ENCODE peak calls at places on chromosomes 5 and 9, in six cellular contexts. C is IMR-90, I is H1, F is H9, J is neuronal stem cell, A is trophoblast cell. U is an unnamed sample.

GRCh38 chr5:143977891-143978448 is 166.0 kb downstream of the HMHB1 start:
- DNase-seq in J (no peak), F (no peak), I (no peak), C (no peak), A (peak), U (no peak)

GRCh38 chr5:6378128-6379023 is at the start of gene MED10:
- DNase-seq in C (peak), A (peak), F (peak), J (peak), I (peak), U (peak)

GRCh38 chr5:81006955-81007636 is 46.9 kb downstream of the RASGRF2 start:
- DNase-seq in F (no peak), C (no peak), J (no peak), I (no peak), A (no peak), U (no peak)

GRCh38 chr9:114025196-114025753 is 52.8 kb downstream of the AMBP start:
- DNase-seq in A (no peak), I (peak), F (peak), C (no peak), J (no peak), U (no peak)

GRCh38 chr9:134928796-134929559 is 11.3 kb upstream of the FCN1 start:
- DNase-seq in C (no peak), I (no peak), F (no peak), J (no peak), A (no peak), U (no peak)

GRCh38 chr5:59712836-59713487 is 180.6 kb downstream of the PDE4D start:
- DNase-seq in J (peak), C (no peak), F (no peak), A (no peak), I (no peak), U (no peak)

GRCh38 chr9:123438321-123438720 is 82.3 kb downstream of the CRB2 start:
- DNase-seq in J (peak), I (no peak), A (no peak), F (peak), C (peak), U (peak)

GRCh38 chr9:106286249-106286648 is 576.7 kb upstream of the ZNF462 start:
- DNase-seq in J (peak), F (peak), C (no peak), A (no peak), I (no peak), U (peak)

GRCh38 chr9:137556069-137556838 is 4.6 kb downstream of the MRPL41 start:
- DNase-seq in C (no peak), A (no peak), F (no peak), J (no peak), I (no peak), U (no peak)

GRCh38 chr9:274101-274500 is 59.4 kb downstream of the DOCK8 start:
- DNase-seq in J (no peak), I (no peak), A (no peak), C (no peak), F (no peak), U (no peak)
- H3K14ac ChIP-seq in J (no peak), I (no peak), A (no peak), C (no peak), F (no peak), U (no peak)

GRCh38 chr5:17402291-17403121 is 95.5 kb upstream of the TAF11L2 start:
- DNase-seq in A (peak), J (no peak), F (no peak), C (no peak), I (peak), U (no peak)
- H2BK5ac ChIP-seq in A (peak), J (no peak), F (no peak), C (no peak), I (peak), U (no peak)

DNA sequence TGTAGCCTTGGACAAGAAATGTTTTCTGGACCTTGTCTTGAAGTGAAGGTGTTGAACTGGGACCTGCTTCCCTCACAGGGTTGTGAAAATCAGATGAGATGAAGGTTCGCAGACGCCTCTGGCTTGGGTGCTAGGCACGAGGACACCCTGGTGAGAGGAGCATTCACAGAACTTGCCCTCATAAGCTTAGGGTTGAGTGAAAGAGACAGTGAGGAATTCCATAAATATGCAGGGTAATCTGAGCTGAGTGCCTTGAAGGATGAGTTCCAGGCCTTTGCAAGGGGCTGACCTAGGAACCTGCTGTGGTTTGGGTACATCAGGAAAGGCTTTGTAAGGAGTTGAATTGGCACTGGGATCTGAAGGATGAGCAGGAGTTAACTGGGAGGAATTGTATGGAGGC is 75.7 kb upstream of the SAP30L start:
- DNase-seq in J (no peak), C (peak), F (no peak), A (peak), I (no peak), U (peak)
- H2AK5ac ChIP-seq in J (no peak), C (peak), F (no peak), A (no peak), I (no peak), U (peak)

DNA sequence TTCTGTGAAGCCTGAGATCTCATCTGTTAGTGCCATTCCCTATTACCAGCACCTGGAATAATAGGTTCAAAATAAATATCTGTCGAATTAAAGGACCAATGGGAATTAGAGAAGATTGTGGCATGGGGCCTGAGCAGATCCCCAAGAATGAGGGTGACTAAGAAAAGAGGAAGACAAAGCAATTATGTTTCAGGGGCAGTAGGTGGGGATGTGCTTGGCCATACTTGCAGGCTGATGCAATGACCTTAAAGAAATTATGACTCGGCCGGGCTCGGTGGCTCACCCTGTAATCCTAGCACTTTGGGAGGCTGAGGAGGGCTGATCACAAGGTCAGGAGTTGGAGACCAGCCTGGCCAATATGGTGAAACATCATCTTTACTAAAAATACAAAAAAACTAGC is 562.8 kb downstream of the PTPRD start:
- DNase-seq in C (peak), F (no peak), A (no peak), J (no peak), I (no peak), U (peak)
- H3K14ac ChIP-seq in C (no peak), F (no peak), A (no peak), J (no peak), I (no peak), U (no peak)

DNA sequence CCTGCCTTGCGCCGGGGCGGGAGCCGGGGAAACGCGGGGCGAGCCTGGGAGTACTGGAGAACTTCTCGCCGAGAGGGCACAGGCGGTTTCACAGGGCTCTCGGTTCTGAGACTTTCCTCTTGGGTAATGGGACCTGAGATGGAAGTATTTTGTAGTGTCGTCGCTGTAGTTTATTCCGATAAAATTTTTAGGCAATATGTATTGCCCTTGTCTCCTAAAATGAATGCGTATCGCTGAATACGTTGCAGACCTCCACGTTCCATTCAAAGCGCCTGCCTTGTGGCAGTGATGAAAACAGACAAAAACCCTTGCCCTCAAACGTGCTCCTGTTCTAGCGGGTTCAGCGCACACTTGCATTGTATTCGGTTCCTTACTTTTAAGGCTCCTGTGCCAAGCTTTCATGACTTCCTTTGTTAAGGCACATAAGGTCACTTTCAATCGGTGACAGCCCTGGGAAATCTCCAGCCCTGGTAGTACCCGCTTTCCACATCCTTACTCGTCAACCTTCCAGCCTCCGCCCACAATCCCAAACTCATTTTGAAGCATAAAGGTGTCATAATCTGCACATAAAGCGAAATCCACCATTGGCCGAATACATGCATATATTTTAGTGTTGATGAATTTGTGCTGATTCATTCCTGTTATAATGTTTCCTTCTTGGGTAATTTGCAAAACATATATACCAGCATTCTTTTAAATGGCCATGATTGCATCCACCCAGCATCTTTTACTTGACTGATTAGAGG is 694 bp downstream of the RMI1 start:
- DNase-seq in C (peak), I (no peak), A (peak), F (no peak), J (no peak), U (peak)
- H2BK5ac ChIP-seq in C (peak), I (peak), A (peak), F (peak), J (peak), U (peak)

DNA sequence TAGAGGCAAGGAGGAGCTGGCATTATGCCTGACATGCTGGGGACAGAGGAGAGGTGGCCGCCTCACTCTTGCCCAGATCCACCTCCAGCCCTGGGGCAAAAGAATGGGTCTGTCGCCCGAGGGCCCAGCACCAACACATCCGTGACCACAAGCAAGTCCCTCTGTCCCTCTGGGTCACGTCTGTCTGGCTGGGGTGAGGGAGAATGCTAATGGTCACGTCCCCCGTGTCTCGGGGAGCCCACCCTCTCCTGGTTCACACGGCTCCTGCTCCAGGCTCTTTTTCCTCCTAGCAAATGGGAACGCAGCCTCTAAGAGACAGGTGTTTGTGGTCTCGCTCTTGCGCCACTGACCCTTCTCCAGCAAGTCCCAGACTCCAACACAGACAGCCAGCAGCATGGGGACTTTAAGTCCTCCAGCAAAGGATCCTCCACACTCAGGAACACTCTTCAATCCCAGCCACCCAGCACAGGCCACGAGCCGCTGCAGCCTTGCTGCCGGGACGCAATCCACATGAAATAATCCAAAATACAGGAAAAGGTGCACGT is 4.1 kb downstream of the ENG start:
- DNase-seq in J (no peak), I (no peak), A (peak), C (no peak), F (no peak), U (no peak)
- H2AK5ac ChIP-seq in J (peak), I (no peak), A (peak), C (no peak), F (no peak), U (no peak)